ENCODE peak calls at places on chromosome 13, in ten cellular contexts. W is right atrium auricular region; O is dermis microvascular lymphatic vessel endothelial cell; B is naive B cell; R is B cell; J is GM10248; F is amygdala; X is HAP-1; V is GDM1; G is stimulated activated CD4-positive, alpha-beta T cell treated with anti-CD3 and anti-CD28 coated beads, Interleukin-12 subunit alpha, Interleukin-12 subunit beta, amount 100 ng/mL, for 4 hours. S is an unnamed sample.

GRCh38 chr13:106530209-106530906 is 5.1 kb downstream of the EFNB2 start:
- DNase-seq in J (no peak), V (no peak), F (no peak), X (peak), B (no peak), G (no peak), R (no peak), W (no peak), O (peak), S (no peak)

GRCh38 chr13:31913459-31913858 is 118.1 kb upstream of the FRY start:
- DNase-seq in G (no peak), B (no peak), R (no peak), V (no peak), J (no peak), O (no peak), W (no peak), F (no peak), X (no peak), S (no peak)

GRCh38 chr13:31204592-31204991 is 4.8 kb downstream of the B3GLCT start:
- DNase-seq in W (no peak), O (peak), B (no peak), R (no peak), X (no peak), G (no peak), V (no peak), J (no peak), F (no peak), S (no peak)

GRCh38 chr13:113916330-113916815 is 52.5 kb upstream of the GAS6 start:
- DNase-seq in J (no peak), O (no peak), G (no peak), F (no peak), V (no peak), X (no peak), B (no peak), R (no peak), W (peak), S (peak)

GRCh38 chr13:39245688-39246087 is 207.4 kb downstream of the NHLRC3 start:
- DNase-seq in W (no peak), B (no peak), V (no peak), J (no peak), O (no peak), X (peak), R (no peak), G (no peak), F (no peak), S (no peak)

GRCh38 chr13:79434578-79434977 is 28.5 kb upstream of the RBM26 start:
- DNase-seq in V (no peak), O (peak), W (no peak), J (no peak), G (no peak), R (no peak), F (no peak), X (no peak), B (no peak), S (no peak)

GRCh38 chr13:23848019-23848418 is 41.2 kb downstream of the MIPEP start:
- DNase-seq in F (no peak), V (no peak), W (no peak), J (no peak), B (no peak), O (no peak), X (no peak), G (no peak), R (no peak), S (no peak)

GRCh38 chr13:41581884-41582547 is 124.7 kb downstream of the RGCC start:
- DNase-seq in V (no peak), J (no peak), X (no peak), W (no peak), G (no peak), R (no peak), F (no peak), B (no peak), O (no peak), S (no peak)

GRCh38 chr13:59463023-59463422 is 700.7 kb downstream of the DIAPH3 start:
- DNase-seq in O (no peak), B (no peak), F (no peak), R (no peak), V (no peak), J (no peak), G (no peak), X (no peak), W (no peak), S (no peak)

S was measured in GF-D8.